ENCODE peak calls at places on chromosome 18, in ten cellular contexts. M, H, O, A, R, B, J, I, X and Y are unnamed samples.

GRCh38 chr18:75854174-75854573 is 426.7 kb upstream of the SMIM21 start:
- DNase-seq in M (peak; percentile 2), H (no peak), O (no peak), A (no peak), R (no peak), B (no peak), J (no peak), I (no peak), X (peak; percentile 33), Y (no peak)

GRCh38 chr18:57029761-57030160 is 117.1 kb upstream of the BOD1L2 start:
- DNase-seq in M (peak; percentile 77), H (no peak), O (no peak), A (no peak), R (no peak), B (no peak), J (no peak), I (no peak), X (peak; percentile 7), Y (no peak)

GRCh38 chr18:79459946-79460345 is 64.2 kb downstream of the NFATC1 start:
- DNase-seq in M (no peak), H (no peak), O (no peak), A (no peak), R (no peak), B (no peak), J (no peak), I (no peak), X (no peak), Y (no peak)

GRCh38 chr18:48736861-48737260 is 198.0 kb downstream of the CTIF start:
- DNase-seq in M (no peak), H (no peak), O (no peak), A (no peak), R (no peak), B (no peak), J (peak; percentile 27), I (no peak), X (no peak), Y (no peak)

GRCh38 chr18:47871288-47871687 is 59.2 kb downstream of the SMAD2 start:
- DNase-seq in M (no peak), H (no peak), O (no peak), A (no peak), R (no peak), B (no peak), J (no peak), I (no peak), X (no peak), Y (no peak)

GRCh38 chr18:79621501-79621900 is 58.1 kb upstream of the CTDP1 start:
- DNase-seq in M (no peak), H (no peak), O (no peak), A (no peak), R (no peak), B (peak; percentile 44), J (no peak), I (no peak), X (no peak), Y (no peak)

GRCh38 chr18:76451475-76452331 is 43.3 kb downstream of the ZNF516 start:
- DNase-seq in M (peak; percentile 50), H (no peak), O (peak; percentile 21), A (no peak), R (peak; percentile 66), B (no peak), J (no peak), I (peak; percentile 37), X (no peak), Y (no peak)

GRCh38 chr18:63590368-63590767 is 3.2 kb downstream of the SERPINB13 start:
- DNase-seq in M (no peak), H (no peak), O (no peak), A (no peak), R (peak; percentile 67), B (no peak), J (no peak), I (no peak), X (no peak), Y (no peak)

GRCh38 chr18:37492952-37493351 is 72.6 kb downstream of the CELF4 start:
- DNase-seq in M (no peak), H (no peak), O (no peak), A (no peak), R (no peak), B (no peak), J (no peak), I (no peak), X (no peak), Y (no peak)

GRCh38 chr18:26864658-26865057 is 849 bp downstream of the AQP4 start:
- DNase-seq in M (no peak), H (no peak), O (no peak), A (no peak), R (no peak), B (no peak), J (peak; percentile 40), I (no peak), X (no peak), Y (no peak)

DNA sequence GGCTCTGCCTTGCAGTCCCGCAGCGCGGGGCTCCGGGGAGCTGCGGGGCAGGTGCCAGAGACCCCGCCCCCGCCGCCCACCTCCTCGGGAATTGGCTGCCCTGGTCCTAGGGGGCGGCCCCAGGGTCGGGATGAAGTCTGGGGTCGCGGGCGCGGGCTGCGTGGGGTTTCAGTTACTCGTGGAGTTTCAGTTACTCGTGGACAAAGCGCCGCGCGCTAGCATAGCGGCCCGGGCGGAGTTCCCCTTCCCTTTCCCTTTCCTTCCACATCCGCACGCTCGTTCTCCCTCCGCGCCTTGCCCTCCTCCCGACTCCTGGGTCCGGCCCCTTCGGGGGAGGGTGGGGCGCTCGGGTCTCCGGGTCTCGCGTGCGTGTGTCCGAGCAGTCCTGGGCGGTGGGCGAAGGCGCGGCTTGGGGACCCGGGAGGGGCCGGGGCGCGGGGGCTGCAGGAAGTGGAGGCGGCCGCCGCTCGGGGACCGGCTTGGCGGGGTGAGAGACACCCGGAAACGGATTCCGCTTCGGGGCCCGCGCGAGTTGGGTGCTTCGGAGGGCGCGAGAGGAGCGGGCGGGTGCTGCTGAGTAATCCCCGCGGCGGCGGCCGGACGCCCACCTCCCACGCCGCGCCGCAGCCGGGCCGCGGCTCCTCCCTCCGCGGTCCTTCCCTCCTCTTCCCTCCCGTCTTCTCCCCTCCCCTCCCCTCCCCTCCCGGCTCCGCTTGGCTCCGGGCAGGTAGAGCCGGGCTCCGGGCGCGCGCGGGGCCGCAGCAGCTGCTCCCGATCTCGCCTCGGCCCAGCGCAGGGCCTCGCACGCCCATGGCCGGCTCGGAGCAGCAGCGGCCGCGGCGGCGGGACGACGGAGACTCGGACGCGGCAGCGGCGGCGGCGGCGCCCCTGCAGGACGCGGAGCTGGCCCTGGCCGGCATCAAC is at the start of gene TTC39C:
- DNase-seq in M (peak; percentile 76), H (peak; percentile 80), O (peak; percentile 50), A (peak; percentile 69), R (peak; percentile 94), B (peak; percentile 89), J (peak; percentile 70), I (peak; percentile 88), X (peak; percentile 48), Y (peak; percentile 67)
- H3K4me1 ChIP-seq in M (peaks cover 15% of the 10 kb centered on the region), H (no peaks in the 10 kb centered on the region), O (peaks cover 7% of the 10 kb centered on the region), A (peaks cover 7% of the 10 kb centered on the region), R (peaks cover 18% of the 10 kb centered on the region), B (no peaks in the 10 kb centered on the region), J (peaks cover 3% of the 10 kb centered on the region), I (peaks cover 78% of the 10 kb centered on the region), X (peaks cover 13% of the 10 kb centered on the region), Y (peaks cover 19% of the 10 kb centered on the region)

GRCh38 chr18:35714539-35714938 is 133.0 kb downstream of the GALNT1 start:
- DNase-seq in M (no peak), H (no peak), O (no peak), A (no peak), R (no peak), B (no peak), J (no peak), I (no peak), X (no peak), Y (no peak)
- H3K4me1 ChIP-seq in M (no peaks in the 10 kb centered on the region), H (no peaks in the 10 kb centered on the region), O (no peaks in the 10 kb centered on the region), A (no peaks in the 10 kb centered on the region), R (peaks cover 20% of the 10 kb centered on the region), B (no peaks in the 10 kb centered on the region), J (no peaks in the 10 kb centered on the region), I (no peaks in the 10 kb centered on the region), X (no peaks in the 10 kb centered on the region), Y (no peaks in the 10 kb centered on the region)

GRCh38 chr18:3119401-3120323 is 100.1 kb downstream of the MYOM1 start:
- DNase-seq in M (no peak), H (no peak), O (no peak), A (no peak), R (no peak), B (no peak), J (no peak), I (no peak), X (peak; percentile 65), Y (no peak)

GRCh38 chr18:3122851-3123250 is 96.9 kb downstream of the MYOM1 start:
- DNase-seq in M (no peak), H (no peak), O (no peak), A (no peak), R (no peak), B (no peak), J (no peak), I (no peak), X (no peak), Y (no peak)

GRCh38 chr18:3121256-3121655 is 98.5 kb downstream of the MYOM1 start:
- DNase-seq in M (no peak), H (no peak), O (no peak), A (no peak), R (no peak), B (no peak), J (no peak), I (no peak), X (no peak), Y (no peak)

GRCh38 chr18:3118195-3119010 is 101.4 kb downstream of the MYOM1 start:
- DNase-seq in M (no peak), H (no peak), O (no peak), A (no peak), R (no peak), B (no peak), J (no peak), I (no peak), X (no peak), Y (no peak)

GRCh38 chr18:3120356-3120755 is 99.4 kb downstream of the MYOM1 start:
- DNase-seq in M (no peak), H (no peak), O (no peak), A (no peak), R (no peak), B (no peak), J (no peak), I (no peak), X (no peak), Y (no peak)
- H3K4me1 ChIP-seq in M (no peaks in the 10 kb centered on the region), H (no peaks in the 10 kb centered on the region), O (no peaks in the 10 kb centered on the region), A (no peaks in the 10 kb centered on the region), R (no peaks in the 10 kb centered on the region), B (no peaks in the 10 kb centered on the region), J (no peaks in the 10 kb centered on the region), I (no peaks in the 10 kb centered on the region), X (peaks cover 34% of the 10 kb centered on the region), Y (peaks cover 13% of the 10 kb centered on the region)

DNA sequence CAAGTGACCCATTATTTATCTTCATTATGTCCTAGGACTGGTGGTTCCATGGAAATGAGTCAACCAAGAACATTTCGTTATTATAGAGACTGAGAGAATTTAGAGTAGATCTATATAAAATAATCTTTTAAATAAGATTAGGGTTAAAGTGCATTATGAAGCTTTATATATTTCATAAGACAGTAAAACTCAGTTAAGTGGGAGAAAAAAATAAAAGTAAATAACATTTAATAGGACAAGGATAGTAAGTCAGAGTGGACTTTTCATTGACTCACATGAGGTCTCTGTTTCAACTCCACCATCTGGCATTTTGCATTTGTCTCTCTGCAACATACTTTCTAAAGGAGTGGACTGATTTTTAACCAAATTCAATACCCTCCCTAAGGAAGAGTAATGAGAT is 125.3 kb upstream of the CCDC68 start:
- DNase-seq in M (no peak), H (no peak), O (no peak), A (no peak), R (no peak), B (no peak), J (no peak), I (no peak), X (no peak), Y (no peak)
- H3K4me1 ChIP-seq in M (peaks cover 20% of the 10 kb centered on the region), H (no peaks in the 10 kb centered on the region), O (no peaks in the 10 kb centered on the region), A (no peaks in the 10 kb centered on the region), R (no peaks in the 10 kb centered on the region), B (no peaks in the 10 kb centered on the region), J (no peaks in the 10 kb centered on the region), I (no peaks in the 10 kb centered on the region), X (peaks cover 5% of the 10 kb centered on the region), Y (peaks cover 3% of the 10 kb centered on the region)